ENCODE peak calls at places on chromosomes 13 and 19, in four cellular contexts. S, X, Y and F are unnamed samples.

GRCh38 chr13:98460519-98460918 is 116.4 kb downstream of the STK24 start:
- DNase-seq in S (no peak), X (no peak), Y (no peak), F (no peak)

GRCh38 chr13:41847216-41847615 is 113.7 kb downstream of the VWA8 start:
- DNase-seq in S (no peak), X (no peak), Y (no peak), F (no peak)

GRCh38 chr13:94195715-94196114 is 283.8 kb downstream of the DCT start:
- DNase-seq in S (no peak), X (no peak), Y (no peak), F (no peak)

GRCh38 chr13:65378943-65379519 is 1851.1 kb downstream of the PCDH9 start:
- DNase-seq in S (no peak), X (no peak), Y (no peak), F (no peak)

GRCh38 chr13:74243637-74244526 is 109.7 kb upstream of the KLF12 start:
- DNase-seq in S (no peak), X (no peak), Y (no peak), F (no peak)

GRCh38 chr13:51814825-51815650 is 11.1 kb upstream of the DHRS12 start:
- DNase-seq in S (peak), X (peak), Y (peak), F (peak)

GRCh38 chr19:28519950-28520861 is 692.7 kb downstream of the UQCRFS1 start:
- DNase-seq in S (peak), X (no peak), Y (no peak), F (no peak)

GRCh38 chr13:50080158-50080855 is 65.1 kb downstream of the KCNRG start:
- DNase-seq in S (no peak), X (peak), Y (peak), F (no peak)

GRCh38 chr13:29713841-29714240 is 118.4 kb upstream of the SLC7A1 start:
- DNase-seq in S (no peak), X (peak), Y (peak), F (no peak)

GRCh38 chr19:38400361-38400760 is 2.5 kb upstream of the FAM98C start:
- DNase-seq in S (no peak), X (no peak), Y (no peak), F (no peak)

GRCh38 chr19:788821-789472 is 8.3 kb upstream of the PTBP1 start:
- DNase-seq in S (peak), X (no peak), Y (peak), F (no peak)

GRCh38 chr13:76836311-76836710 is 49.9 kb downstream of the KCTD12 start:
- DNase-seq in S (no peak), X (no peak), Y (no peak), F (no peak)

GRCh38 chr19:1106841-1107654 is 3.3 kb downstream of the GPX4 start:
- DNase-seq in S (no peak), X (peak), Y (no peak), F (no peak)

GRCh38 chr13:27125357-27126282 is 46.0 kb downstream of the USP12 start:
- DNase-seq in S (no peak), X (peak), Y (no peak), F (peak)

GRCh38 chr19:41302624-41303351 is 7.2 kb upstream of the CCDC97 start:
- DNase-seq in S (no peak), X (no peak), Y (no peak), F (no peak)

GRCh38 chr19:4363571-4364304 is 20.4 kb downstream of the MPND start:
- DNase-seq in S (peak), X (no peak), Y (no peak), F (no peak)

GRCh38 chr19:17909017-17909732 is 23.6 kb upstream of the CCDC124 start:
- DNase-seq in S (peak), X (no peak), Y (no peak), F (peak)

GRCh38 chr13:51269039-51269438 is 46.8 kb downstream of the FAM124A start:
- DNase-seq in S (no peak), X (no peak), Y (no peak), F (no peak)

GRCh38 chr19:11295180-11295579 is 780 bp upstream of the TSPAN16 start:
- DNase-seq in S (no peak), X (no peak), Y (no peak), F (no peak)

GRCh38 chr13:34719060-34719875 is 222.8 kb upstream of the NBEA start:
- DNase-seq in S (no peak), X (no peak), Y (no peak), F (no peak)

GRCh38 chr19:18496167-18496979 is 25.5 kb downstream of the ELL start:
- DNase-seq in S (no peak), X (peak), Y (no peak), F (no peak)

GRCh38 chr19:5687360-5688198 is 2.5 kb upstream of the RPL36 start:
- DNase-seq in S (no peak), X (no peak), Y (peak), F (no peak)

GRCh38 chr13:112453874-112454647 is 77.9 kb downstream of the SPACA7 start:
- DNase-seq in S (peak), X (no peak), Y (no peak), F (no peak)

GRCh38 chr13:43546260-43546659 is 240.5 kb downstream of the ENOX1 start:
- DNase-seq in S (no peak), X (no peak), Y (peak), F (no peak)

GRCh38 chr13:66349945-66350344 is 880.2 kb downstream of the PCDH9 start:
- DNase-seq in S (no peak), X (no peak), Y (no peak), F (no peak)

GRCh38 chr13:72390909-72391308 is 336.5 kb downstream of the MZT1 start:
- DNase-seq in S (no peak), X (no peak), Y (no peak), F (no peak)

GRCh38 chr13:97435794-97436193 is 1.8 kb downstream of the RAP2A start:
- DNase-seq in S (no peak), X (no peak), Y (no peak), F (no peak)

GRCh38 chr13:108266316-108266936 is 3.1 kb upstream of the TNFSF13B start:
- DNase-seq in S (no peak), X (no peak), Y (peak), F (no peak)

GRCh38 chr19:6224308-6224675 is 55.5 kb downstream of the MLLT1 start:
- DNase-seq in S (no peak), X (no peak), Y (no peak), F (no peak)

GRCh38 chr13:39840201-39840600 is 184.7 kb downstream of the COG6 start:
- DNase-seq in S (no peak), X (no peak), Y (no peak), F (no peak)

GRCh38 chr19:47227347-47228167 is 3.4 kb downstream of the BBC3 start:
- DNase-seq in S (peak), X (peak), Y (peak), F (peak)

GRCh38 chr13:99983401-99984133 is 2.0 kb downstream of the ZIC2 start:
- DNase-seq in S (peak), X (peak), Y (peak), F (no peak)

GRCh38 chr19:38912600-38913514 is 871 bp upstream of the CCER2 start:
- DNase-seq in S (no peak), X (no peak), Y (no peak), F (no peak)

GRCh38 chr19:14835011-14835410 is at the start of the genes OR7A5 and OR7C1:
- DNase-seq in S (no peak), X (no peak), Y (no peak), F (no peak)

DNA sequence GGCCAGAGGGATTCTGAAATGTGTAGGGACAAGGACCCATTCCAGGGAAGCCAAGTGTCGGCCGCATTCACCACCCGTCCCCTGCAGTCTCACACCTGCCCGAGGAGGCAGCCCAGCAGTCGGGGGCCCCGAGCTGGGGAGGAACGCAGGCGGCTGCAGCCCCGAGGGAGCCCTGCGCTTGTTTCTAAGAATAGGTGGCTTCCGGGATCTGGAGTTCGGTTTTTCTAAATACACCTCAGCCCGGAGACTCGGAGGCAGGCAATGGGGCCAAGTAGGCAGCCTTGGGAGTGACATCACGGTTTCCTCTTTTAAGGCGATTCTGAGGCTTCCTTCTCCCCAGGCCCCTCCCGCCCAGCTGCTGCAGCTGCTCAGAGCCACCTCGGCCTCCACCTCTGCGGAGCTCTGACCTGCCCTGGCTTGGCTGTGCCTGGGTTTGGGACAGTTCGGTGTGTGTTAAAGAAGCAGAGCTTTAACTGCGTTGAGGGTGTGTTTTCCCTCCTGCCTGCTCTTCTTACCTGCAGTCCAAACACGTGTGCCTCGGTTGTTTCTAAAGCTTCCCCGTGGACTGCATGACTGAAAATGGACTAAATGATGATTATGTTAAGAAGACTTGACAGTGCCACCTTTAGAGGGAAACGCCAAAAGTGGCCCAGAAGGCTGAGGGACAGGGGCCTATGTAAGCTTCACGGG is 80.5 kb downstream of the COL4A2 start:
- DNase-seq in S (peak), X (no peak), Y (no peak), F (peak)
- TF ChIP-seq TEAD4 in S (no peak), X (no peak), Y (no peak), F (no peak)

DNA sequence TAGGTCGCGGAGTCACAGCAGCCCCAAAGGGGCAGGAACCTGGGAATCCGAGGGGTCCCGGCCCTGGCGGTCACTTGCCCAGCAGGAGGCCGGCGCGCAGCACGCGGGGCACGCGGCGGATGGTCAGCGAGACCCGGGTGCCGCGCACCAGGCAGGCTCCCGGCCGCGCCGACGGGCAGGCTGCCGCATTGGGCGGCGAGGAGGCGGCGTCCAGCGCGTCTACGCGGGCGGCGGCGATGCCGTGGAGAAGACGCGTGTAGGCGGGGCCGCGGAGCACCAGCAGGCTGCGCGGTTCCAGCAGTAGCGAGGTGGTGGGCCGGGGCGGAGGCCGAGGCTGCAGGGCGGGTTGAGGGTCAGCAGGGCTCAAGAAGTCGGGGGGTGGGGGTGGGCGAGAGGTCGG is 607 bp upstream of the SYNE4 start:
- DNase-seq in S (peak), X (no peak), Y (peak), F (peak)
- TF ChIP-seq TEAD4 in S (no peak), X (no peak), Y (no peak), F (no peak)

DNA sequence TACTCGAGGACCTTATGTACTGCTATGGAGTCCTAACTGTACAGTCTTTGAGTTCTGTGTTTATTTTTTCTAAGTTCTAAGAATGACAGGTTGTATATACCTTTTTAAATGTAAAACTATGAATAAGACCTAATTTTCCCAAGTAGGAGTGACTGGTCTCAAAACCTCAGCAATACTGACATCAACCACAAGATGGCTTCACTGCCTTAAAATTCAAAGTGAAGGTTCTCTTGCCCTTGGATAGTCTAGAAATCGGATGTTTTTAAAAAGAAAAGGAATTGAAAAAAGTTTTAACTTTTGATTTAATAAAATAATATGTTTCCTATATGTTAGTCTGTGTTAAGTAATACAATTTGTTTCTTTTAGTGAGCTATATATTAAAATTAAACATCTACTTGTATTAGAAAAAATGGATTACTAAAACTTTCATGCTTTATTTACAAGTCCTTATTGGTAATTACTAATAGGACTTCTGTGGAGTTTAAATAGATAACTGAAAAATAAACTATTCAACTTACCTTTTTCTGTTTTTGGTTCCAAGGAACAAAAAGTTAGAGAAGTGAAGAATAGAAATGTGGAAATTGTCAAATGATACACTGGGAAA is 52.0 kb downstream of the TDRD3 start:
- DNase-seq in S (no peak), X (peak), Y (peak), F (no peak)
- TF ChIP-seq TEAD4 in S (no peak), X (no peak), Y (no peak), F (no peak)

GRCh38 chr13:113853518-113854237 is 10.2 kb downstream of the GAS6 start:
- DNase-seq in S (peak), X (peak), Y (no peak), F (no peak)
- TF ChIP-seq TEAD4 in S (no peak), X (no peak), Y (no peak), F (no peak)

GRCh38 chr19:2173841-2174577 is 10.3 kb downstream of the DOT1L start:
- DNase-seq in S (no peak), X (no peak), Y (no peak), F (no peak)

GRCh38 chr19:2173388-2173787 is 9.7 kb downstream of the DOT1L start:
- DNase-seq in S (no peak), X (no peak), Y (no peak), F (no peak)

GRCh38 chr19:2179095-2179494 is 15.4 kb downstream of the DOT1L start:
- DNase-seq in S (no peak), X (no peak), Y (no peak), F (no peak)

GRCh38 chr19:2175742-2176141 is 12.0 kb downstream of the DOT1L start:
- DNase-seq in S (no peak), X (no peak), Y (no peak), F (no peak)

GRCh38 chr19:2176336-2176994 is 12.7 kb downstream of the DOT1L start:
- DNase-seq in S (no peak), X (no peak), Y (no peak), F (no peak)
- TF ChIP-seq TEAD4 in S (no peak), X (no peak), Y (no peak), F (no peak)

DNA sequence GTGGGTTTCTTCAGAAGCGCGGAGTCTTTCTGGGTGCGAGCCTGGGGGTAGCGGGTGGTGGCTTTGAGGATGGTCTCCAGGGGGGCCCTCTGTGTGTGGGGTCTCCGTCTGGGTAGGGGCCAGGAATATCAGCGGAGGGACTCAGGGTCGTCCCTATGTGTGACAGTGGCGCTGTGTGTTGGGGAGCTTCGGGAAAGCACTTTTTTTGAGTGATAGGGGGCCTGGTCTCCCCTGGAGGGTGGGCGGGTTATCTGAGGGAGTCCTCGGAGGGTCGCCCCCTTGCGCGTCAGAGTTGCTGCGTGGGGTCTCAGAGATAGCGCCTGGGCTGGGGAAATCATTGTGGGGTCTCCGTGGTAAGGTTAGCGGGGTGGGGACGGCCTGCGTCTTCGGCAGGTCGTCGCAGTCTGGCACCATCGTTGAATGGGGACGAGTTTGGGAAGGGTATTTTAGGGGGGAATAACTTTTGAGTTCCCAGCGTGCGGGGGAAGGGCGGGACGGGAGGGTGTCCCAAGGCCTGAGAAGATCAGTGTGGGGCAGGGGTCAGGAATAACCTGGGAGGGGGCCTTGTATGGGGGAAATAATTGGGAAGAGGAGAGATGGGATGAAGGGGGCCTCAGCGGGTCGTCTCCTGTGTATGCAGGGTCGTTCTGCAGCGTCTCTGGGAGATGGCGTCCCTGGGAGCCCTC is 851 bp downstream of the IER2 start:
- DNase-seq in S (peak), X (peak), Y (no peak), F (no peak)
- TF ChIP-seq TEAD4 in S (no peak), X (no peak), Y (no peak), F (no peak)

DNA sequence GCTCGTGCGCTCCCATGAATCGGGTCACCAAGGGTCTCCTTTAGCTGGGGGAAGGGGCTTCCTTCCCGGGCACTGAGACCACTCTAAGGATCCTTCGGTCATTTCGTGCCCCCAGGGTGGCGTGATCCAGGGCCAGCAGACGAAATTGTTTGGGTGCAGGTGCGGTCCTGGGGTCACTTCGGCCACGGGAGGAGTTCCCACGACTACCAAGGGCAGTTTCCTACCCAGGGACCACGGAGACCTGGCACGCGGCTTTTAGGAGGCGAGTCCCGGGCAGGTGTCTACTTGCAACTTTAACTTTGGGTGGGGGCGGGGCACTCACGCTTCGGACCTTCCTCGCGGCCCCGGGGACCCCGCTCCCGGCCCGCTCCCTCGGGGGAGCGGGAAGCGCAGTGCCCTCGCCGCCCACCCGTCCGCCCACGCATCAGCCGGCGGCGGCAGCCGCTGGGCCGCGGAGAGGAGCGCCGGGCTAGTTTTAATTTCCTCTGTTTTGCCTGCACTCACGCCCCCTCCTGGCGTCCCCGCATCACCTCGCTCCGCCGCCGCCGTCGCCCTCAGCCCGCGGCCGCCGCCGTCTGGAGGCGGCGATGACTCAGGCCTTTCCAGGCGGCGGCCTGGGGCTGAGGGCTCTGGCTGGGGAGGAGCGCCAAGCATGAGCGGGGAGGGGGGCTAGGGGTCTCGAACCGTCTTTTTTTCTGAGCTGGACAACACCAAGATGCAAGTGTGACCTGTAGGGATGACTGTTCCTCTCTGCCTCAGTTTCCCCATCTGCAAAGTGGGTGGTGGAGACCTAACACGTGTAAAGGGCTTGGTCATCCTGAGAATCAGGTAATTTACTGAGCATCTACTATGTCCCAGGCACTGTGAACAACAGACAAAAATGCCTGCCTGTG is 21.8 kb downstream of the OLFM2 start:
- DNase-seq in S (peak), X (peak), Y (peak), F (peak)
- TF ChIP-seq TEAD4 in S (no peak), X (peak), Y (no peak), F (no peak)

DNA sequence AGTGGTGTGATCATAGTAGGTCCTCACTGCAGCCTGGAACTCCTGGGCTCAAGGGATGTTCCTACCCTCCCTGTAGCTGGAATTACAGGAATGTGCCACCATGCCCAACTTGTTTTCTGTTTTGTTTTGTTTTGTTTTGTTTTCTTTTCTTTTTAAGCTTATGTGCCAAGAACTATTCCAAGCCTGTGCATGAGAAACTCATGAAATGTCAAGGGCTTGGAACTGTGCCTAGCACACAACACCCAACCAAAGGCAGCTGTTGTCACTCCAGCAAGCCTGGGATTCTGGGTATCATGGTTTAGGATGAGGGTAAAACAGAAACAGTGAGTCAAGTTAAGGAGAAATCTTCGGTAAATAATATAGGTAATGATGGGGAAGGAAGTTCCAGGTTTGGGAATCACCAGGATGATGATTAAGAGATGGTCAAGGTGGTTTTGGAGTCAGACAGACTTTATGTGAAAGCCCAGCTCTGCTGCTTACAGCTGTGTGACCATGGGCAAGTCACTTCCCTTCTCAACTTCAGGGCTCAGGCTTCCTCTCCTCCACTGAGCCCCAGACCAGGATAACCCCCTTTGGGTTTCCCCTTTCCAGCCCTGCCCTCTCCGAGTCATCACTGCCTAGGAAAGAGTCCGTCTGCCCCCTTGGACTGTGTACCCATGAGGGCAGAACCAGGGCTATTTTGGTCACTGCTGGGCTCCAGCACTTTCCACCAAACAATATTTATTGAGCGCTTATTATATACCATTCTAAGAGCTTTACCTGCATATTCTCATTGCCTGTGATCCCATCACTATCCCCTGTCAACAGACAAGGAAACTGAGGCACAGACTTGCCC is 5.0 kb downstream of the PVR start:
- DNase-seq in S (no peak), X (no peak), Y (no peak), F (no peak)
- TF ChIP-seq TEAD4 in S (no peak), X (no peak), Y (no peak), F (no peak)